ENCODE peak calls at places on chromosomes 5 and 9, in ten cellular contexts. A, E, Z, L, T, M, U, C, W and G are unnamed samples. For H3K4me1, the result is how much of the 10 kb centered on the place peaks cover.

GRCh38 chr9:79955300-79955699 is 383.5 kb downstream of the TLE4 start:
- DNase-seq in A (peak), E (no peak), Z (no peak), L (no peak), T (peak), M (no peak), U (no peak), C (no peak), W (no peak), G (no peak)

GRCh38 chr9:138008081-138008841 is 130.7 kb downstream of the CACNA1B start:
- DNase-seq in A (peak), E (no peak), Z (no peak), L (no peak), T (no peak), M (no peak), U (no peak), C (peak), W (no peak), G (no peak)

GRCh38 chr5:118679123-118679940 is 309.0 kb downstream of the DTWD2 start:
- DNase-seq in A (no peak), E (peak), Z (no peak), L (no peak), T (no peak), M (no peak), U (no peak), C (no peak), W (no peak), G (no peak)

GRCh38 chr5:28344803-28345433 is 1306.5 kb upstream of the CDH9 start:
- DNase-seq in A (no peak), E (peak), Z (no peak), L (no peak), T (no peak), M (no peak), U (peak), C (no peak), W (no peak), G (no peak)

GRCh38 chr9:88571417-88571816 is 36.4 kb downstream of the NXNL2 start:
- DNase-seq in A (no peak), E (no peak), Z (no peak), L (no peak), T (no peak), M (no peak), U (no peak), C (no peak), W (no peak), G (no peak)

GRCh38 chr9:125745682-125746016 is 1.5 kb upstream of the PBX3 start:
- DNase-seq in A (no peak), E (no peak), Z (no peak), L (no peak), T (no peak), M (no peak), U (no peak), C (no peak), W (no peak), G (no peak)

GRCh38 chr9:136859821-136860269 is 6.3 kb downstream of the EDF1 start:
- DNase-seq in A (no peak), E (no peak), Z (no peak), L (no peak), T (no peak), M (no peak), U (no peak), C (peak), W (no peak), G (peak)

GRCh38 chr9:123319541-123320339 is 36.3 kb upstream of the CRB2 start:
- DNase-seq in A (no peak), E (no peak), Z (no peak), L (no peak), T (no peak), M (no peak), U (peak), C (no peak), W (no peak), G (no peak)

GRCh38 chr9:34490760-34491159 is 32.0 kb downstream of the ENHO start:
- DNase-seq in A (no peak), E (no peak), Z (no peak), L (no peak), T (no peak), M (no peak), U (no peak), C (no peak), W (no peak), G (no peak)

GRCh38 chr9:2319421-2319820 is 302.2 kb upstream of the VLDLR start:
- DNase-seq in A (no peak), E (no peak), Z (no peak), L (no peak), T (no peak), M (no peak), U (no peak), C (no peak), W (no peak), G (no peak)

GRCh38 chr9:88991066-88992030 is at the start of gene S1PR3:
- DNase-seq in A (peak), E (no peak), Z (peak), L (peak), T (no peak), M (no peak), U (no peak), C (peak), W (no peak), G (peak)

GRCh38 chr5:75340714-75341478 is 3.9 kb downstream of the HMGCR start:
- DNase-seq in A (no peak), E (no peak), Z (no peak), L (no peak), T (no peak), M (no peak), U (no peak), C (no peak), W (no peak), G (no peak)

GRCh38 chr5:75335952-75336624 is 932 bp upstream of the HMGCR start:
- DNase-seq in A (no peak), E (peak), Z (peak), L (no peak), T (no peak), M (peak), U (peak), C (no peak), W (peak), G (no peak)

GRCh38 chr5:75336625-75337336 is at the start of gene HMGCR:
- DNase-seq in A (peak), E (peak), Z (peak), L (peak), T (peak), M (peak), U (peak), C (peak), W (peak), G (peak)

GRCh38 chr5:75337366-75338021 is 474 bp downstream of the HMGCR start:
- DNase-seq in A (no peak), E (no peak), Z (no peak), L (peak), T (no peak), M (no peak), U (no peak), C (peak), W (peak), G (no peak)

DNA sequence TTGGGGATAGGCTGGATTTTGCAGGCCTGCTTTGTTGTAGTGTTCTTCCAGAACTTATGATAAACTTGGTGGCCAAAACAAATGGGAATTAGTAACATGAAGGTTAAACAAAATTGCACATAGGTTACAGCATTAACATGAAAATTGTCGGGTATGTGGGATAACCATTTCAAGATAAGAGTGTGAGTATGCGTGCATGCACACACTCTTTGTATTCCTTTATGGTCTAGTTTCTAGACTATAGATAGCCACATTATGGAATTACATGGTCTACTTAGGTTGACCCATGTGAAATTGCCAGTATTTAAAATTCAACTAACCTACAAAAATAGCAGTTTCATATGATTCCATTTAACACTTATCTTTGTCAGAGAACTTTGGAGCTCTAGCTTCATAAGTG is 1.4 kb downstream of the HMGCR start:
- DNase-seq in A (no peak), E (no peak), Z (no peak), L (no peak), T (no peak), M (no peak), U (no peak), C (no peak), W (no peak), G (no peak)
- H3K4me3 ChIP-seq in A (peak), E (peak), Z (no peak), L (peak), T (peak), M (peak), U (peak), C (peak), W (peak), G (no peak)

GRCh38 chr5:141815051-141815795 is 63.0 kb downstream of the PCDH1 start:
- DNase-seq in A (no peak), E (no peak), Z (no peak), L (no peak), T (no peak), M (no peak), U (no peak), C (no peak), W (no peak), G (no peak)

GRCh38 chr5:141814064-141814982 is 63.9 kb downstream of the PCDH1 start:
- DNase-seq in A (no peak), E (no peak), Z (peak), L (peak), T (no peak), M (peak), U (peak), C (peak), W (no peak), G (no peak)

GRCh38 chr5:141816598-141817399 is 61.4 kb downstream of the PCDH1 start:
- DNase-seq in A (no peak), E (no peak), Z (no peak), L (no peak), T (no peak), M (no peak), U (no peak), C (no peak), W (no peak), G (no peak)

GRCh38 chr5:141817631-141818030 is 60.6 kb downstream of the PCDH1 start:
- DNase-seq in A (no peak), E (no peak), Z (no peak), L (no peak), T (no peak), M (no peak), U (no peak), C (no peak), W (no peak), G (no peak)

GRCh38 chr5:141815796-141816180 is 62.4 kb downstream of the PCDH1 start:
- DNase-seq in A (no peak), E (no peak), Z (no peak), L (no peak), T (no peak), M (no peak), U (no peak), C (no peak), W (no peak), G (no peak)
- H3K4me1 ChIP-seq in A (under half), E (under half), Z (under half), L (under half), T (under half), M (under half), U (under half), C (under half), W (under half), G (under half)

GRCh38 chr5:1880377-1881272 is 2.1 kb downstream of the IRX4 start:
- DNase-seq in A (no peak), E (no peak), Z (no peak), L (no peak), T (no peak), M (no peak), U (no peak), C (peak), W (no peak), G (no peak)

GRCh38 chr5:1882337-1883119 is at the start of gene IRX4:
- DNase-seq in A (peak), E (no peak), Z (no peak), L (no peak), T (no peak), M (peak), U (no peak), C (peak), W (no peak), G (no peak)

GRCh38 chr5:1881273-1881586 is 1.5 kb downstream of the IRX4 start:
- DNase-seq in A (no peak), E (no peak), Z (no peak), L (no peak), T (no peak), M (peak), U (no peak), C (no peak), W (no peak), G (no peak)

GRCh38 chr5:1883120-1883924 is 597 bp upstream of the IRX4 start:
- DNase-seq in A (peak), E (no peak), Z (no peak), L (no peak), T (no peak), M (no peak), U (no peak), C (peak), W (no peak), G (no peak)

GRCh38 chr5:1881731-1882336 is 891 bp downstream of the IRX4 start:
- DNase-seq in A (peak), E (no peak), Z (no peak), L (no peak), T (no peak), M (no peak), U (no peak), C (peak), W (no peak), G (peak)
- H3K4me3 ChIP-seq in A (peak), E (no peak), Z (no peak), L (no peak), T (peak), M (peak), U (no peak), C (no peak), W (peak), G (no peak)

GRCh38 chr5:150499437-150499956 is 8.4 kb upstream of the NDST1 start:
- DNase-seq in A (no peak), E (no peak), Z (no peak), L (no peak), T (no peak), M (no peak), U (no peak), C (no peak), W (no peak), G (no peak)

GRCh38 chr5:150502106-150502505 is 5.8 kb upstream of the NDST1 start:
- DNase-seq in A (no peak), E (no peak), Z (no peak), L (no peak), T (no peak), M (no peak), U (no peak), C (no peak), W (no peak), G (peak)

GRCh38 chr5:150498971-150499370 is 9.0 kb upstream of the NDST1 start:
- DNase-seq in A (no peak), E (no peak), Z (no peak), L (no peak), T (no peak), M (no peak), U (no peak), C (no peak), W (no peak), G (no peak)

GRCh38 chr5:150500905-150501304 is 7.0 kb upstream of the NDST1 start:
- DNase-seq in A (no peak), E (no peak), Z (no peak), L (no peak), T (no peak), M (no peak), U (no peak), C (no peak), W (peak), G (no peak)

GRCh38 chr5:150500328-150500841 is 7.5 kb upstream of the NDST1 start:
- DNase-seq in A (peak), E (no peak), Z (no peak), L (no peak), T (no peak), M (no peak), U (no peak), C (no peak), W (no peak), G (peak)
- H3K4me1 ChIP-seq in A (half or more), E (under half), Z (half or more), L (under half), T (half or more), M (under half), U (half or more), C (half or more), W (half or more), G (under half)

DNA sequence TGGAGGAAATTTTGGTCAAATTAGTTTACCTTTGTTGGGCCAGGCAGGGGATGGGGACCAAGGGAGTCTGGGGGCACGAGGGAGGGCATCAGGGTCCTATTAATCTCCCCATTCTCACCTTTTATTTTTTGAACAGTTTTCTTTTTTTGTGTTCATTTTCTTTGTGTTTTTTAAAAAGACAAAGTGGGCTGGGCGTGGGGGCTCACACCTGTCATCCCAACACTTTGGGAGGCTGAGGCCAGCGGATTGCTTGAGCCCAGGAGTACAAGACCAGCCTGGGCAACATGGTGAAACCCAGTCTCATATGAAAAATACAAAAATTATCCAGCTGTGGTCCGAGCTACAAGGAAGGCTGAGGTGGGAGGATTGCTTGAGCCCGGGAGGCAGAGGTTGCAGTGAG is 103.7 kb downstream of the WNK2 start:
- DNase-seq in A (no peak), E (no peak), Z (no peak), L (no peak), T (peak), M (no peak), U (no peak), C (no peak), W (peak), G (no peak)
- H3K4me3 ChIP-seq in A (no peak), E (no peak), Z (no peak), L (no peak), T (no peak), M (no peak), U (no peak), C (no peak), W (no peak), G (no peak)

DNA sequence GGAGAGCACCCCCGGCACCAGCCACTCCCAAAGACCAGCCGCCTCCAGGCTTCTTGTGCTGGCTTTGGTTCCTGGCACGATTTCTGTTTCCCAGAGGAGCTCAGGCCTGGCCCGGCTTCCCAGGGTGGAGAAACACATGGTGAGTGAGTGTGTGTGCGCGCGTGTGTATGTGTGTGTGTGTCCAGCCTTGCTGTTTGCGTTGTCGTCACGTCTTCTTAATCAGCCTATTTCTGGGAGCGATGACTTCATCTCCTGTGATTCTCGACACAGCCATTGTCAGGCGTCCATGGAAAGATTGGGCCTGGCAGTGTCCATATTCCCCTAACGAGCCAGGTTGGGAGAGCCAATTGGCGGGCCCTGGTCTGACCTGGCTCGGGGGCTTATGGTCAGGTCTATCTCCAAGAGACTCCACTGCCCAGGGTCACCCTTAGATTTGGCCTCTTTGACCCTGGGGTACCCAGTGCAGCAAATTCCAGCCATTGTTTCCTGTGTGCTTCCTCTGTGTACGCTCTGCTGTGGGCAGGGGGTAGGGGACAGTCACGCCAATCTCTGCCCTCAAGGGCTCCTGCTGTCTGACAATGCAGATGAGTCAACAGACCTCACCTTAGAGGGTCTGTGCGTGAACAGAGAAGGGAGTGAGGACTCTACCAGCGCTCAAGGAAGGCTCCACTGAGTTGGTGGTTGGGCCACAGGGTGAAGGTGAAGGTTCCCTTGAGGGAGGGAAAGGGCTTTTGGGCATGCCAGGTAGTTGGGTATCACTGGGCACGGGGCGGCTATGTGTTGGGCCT is 73.8 kb downstream of the DAB2IP start:
- DNase-seq in A (peak), E (no peak), Z (peak), L (peak), T (peak), M (no peak), U (no peak), C (no peak), W (peak), G (peak)
- H3K4me1 ChIP-seq in A (half or more), E (under half), Z (half or more), L (under half), T (half or more), M (under half), U (under half), C (under half), W (under half), G (under half)

GRCh38 chr9:14095272-14095671 is 218.7 kb downstream of the NFIB start:
- DNase-seq in A (no peak), E (no peak), Z (no peak), L (no peak), T (no peak), M (no peak), U (no peak), C (no peak), W (no peak), G (no peak)
- H3K4me3 ChIP-seq in A (no peak), E (no peak), Z (no peak), L (no peak), T (no peak), M (no peak), U (no peak), C (no peak), W (no peak), G (no peak)